ENCODE peak calls at places on chromosomes 2 and 18, in ten cellular contexts. One of them, this sample, is unnamed.

GRCh38 chr18:34709631-34710429 is at the start of gene DTNA:
- DNase-seq in tibial nerve: peak; percentile 36
- DNase-seq in left ventricle myocardium inferior: no peak
- DNase-seq in hepatocyte: peak; percentile 71
- DNase-seq in Peyer's patch: no peak
- DNase-seq in neural progenitor cell: peak; percentile 64
- DNase-seq in PC-3: peak; percentile 26
- DNase-seq in GM23248: peak; percentile 97
- DNase-seq in GM23338: peak; percentile 65
- DNase-seq in fibroblast of lung: peak; percentile 97
- DNase-seq in this sample: peak; percentile 4

GRCh38 chr2:86788172-86788571 is 2.5 kb downstream of the CD8A start:
- DNase-seq in left ventricle myocardium inferior: peak; percentile 63
- DNase-seq in tibial nerve: no peak
- DNase-seq in PC-3: no peak
- DNase-seq in GM23248: no peak
- DNase-seq in Peyer's patch: no peak
- DNase-seq in hepatocyte: no peak
- DNase-seq in neural progenitor cell: no peak
- DNase-seq in GM23338: no peak
- DNase-seq in fibroblast of lung: no peak
- DNase-seq in this sample: no peak

GRCh38 chr2:182593394-182593707 is 122.7 kb upstream of the DNAJC10 start:
- DNase-seq in GM23338: no peak
- DNase-seq in Peyer's patch: no peak
- DNase-seq in tibial nerve: no peak
- DNase-seq in left ventricle myocardium inferior: no peak
- DNase-seq in GM23248: peak; percentile 91
- DNase-seq in neural progenitor cell: no peak
- DNase-seq in hepatocyte: no peak
- DNase-seq in PC-3: peak; percentile 54
- DNase-seq in fibroblast of lung: peak; percentile 62
- DNase-seq in this sample: peak; percentile 60

GRCh38 chr2:149715005-149715592 is 127.5 kb upstream of the MMADHC start:
- DNase-seq in neural progenitor cell: peak; percentile 47
- DNase-seq in left ventricle myocardium inferior: no peak
- DNase-seq in Peyer's patch: no peak
- DNase-seq in GM23248: peak; percentile 68
- DNase-seq in hepatocyte: peak; percentile 39
- DNase-seq in PC-3: peak; percentile 74
- DNase-seq in tibial nerve: no peak
- DNase-seq in fibroblast of lung: peak; percentile 57
- DNase-seq in GM23338: peak; percentile 86
- DNase-seq in this sample: peak; percentile 19

GRCh38 chr18:75213610-75214009 is 3.0 kb downstream of the TSHZ1 start:
- DNase-seq in tibial nerve: no peak
- DNase-seq in neural progenitor cell: no peak
- DNase-seq in left ventricle myocardium inferior: no peak
- DNase-seq in GM23248: peak; percentile 51
- DNase-seq in Peyer's patch: no peak
- DNase-seq in fibroblast of lung: peak; percentile 65
- DNase-seq in GM23338: no peak
- DNase-seq in hepatocyte: no peak
- DNase-seq in PC-3: peak; percentile 46
- DNase-seq in this sample: no peak

GRCh38 chr2:99695856-99696255 is 206.0 kb upstream of the REV1 start:
- DNase-seq in neural progenitor cell: no peak
- DNase-seq in fibroblast of lung: no peak
- DNase-seq in GM23338: no peak
- DNase-seq in tibial nerve: no peak
- DNase-seq in left ventricle myocardium inferior: no peak
- DNase-seq in hepatocyte: no peak
- DNase-seq in GM23248: no peak
- DNase-seq in PC-3: no peak
- DNase-seq in Peyer's patch: no peak
- DNase-seq in this sample: no peak

GRCh38 chr2:203786912-203787311 is 80.5 kb downstream of the CD28 start:
- DNase-seq in GM23338: no peak
- DNase-seq in neural progenitor cell: no peak
- DNase-seq in tibial nerve: peak; percentile 30
- DNase-seq in left ventricle myocardium inferior: peak; percentile 29
- DNase-seq in PC-3: no peak
- DNase-seq in GM23248: peak; percentile 86
- DNase-seq in fibroblast of lung: peak; percentile 74
- DNase-seq in Peyer's patch: no peak
- DNase-seq in hepatocyte: no peak
- DNase-seq in this sample: no peak

GRCh38 chr18:54684786-54685185 is 93.7 kb downstream of the DYNAP start:
- DNase-seq in tibial nerve: no peak
- DNase-seq in Peyer's patch: no peak
- DNase-seq in PC-3: no peak
- DNase-seq in left ventricle myocardium inferior: peak; percentile 18
- DNase-seq in GM23338: peak; percentile 60
- DNase-seq in hepatocyte: peak; percentile 61
- DNase-seq in fibroblast of lung: no peak
- DNase-seq in neural progenitor cell: peak; percentile 64
- DNase-seq in GM23248: no peak
- DNase-seq in this sample: no peak

GRCh38 chr2:207674266-207674774 is 37.1 kb upstream of the CCNYL1 start:
- DNase-seq in GM23338: peak; percentile 57
- DNase-seq in PC-3: no peak
- DNase-seq in left ventricle myocardium inferior: no peak
- DNase-seq in hepatocyte: no peak
- DNase-seq in tibial nerve: no peak
- DNase-seq in fibroblast of lung: no peak
- DNase-seq in neural progenitor cell: no peak
- DNase-seq in Peyer's patch: no peak
- DNase-seq in GM23248: no peak
- DNase-seq in this sample: no peak

GRCh38 chr18:33696332-33697162 is 118.5 kb downstream of the ASXL3 start:
- DNase-seq in GM23338: no peak
- DNase-seq in PC-3: no peak
- DNase-seq in GM23248: no peak
- DNase-seq in Peyer's patch: no peak
- DNase-seq in neural progenitor cell: no peak
- DNase-seq in tibial nerve: no peak
- DNase-seq in left ventricle myocardium inferior: no peak
- DNase-seq in fibroblast of lung: no peak
- DNase-seq in hepatocyte: no peak
- DNase-seq in this sample: no peak

GRCh38 chr2:43003702-43004101 is 211.3 kb upstream of the HAAO start:
- DNase-seq in hepatocyte: no peak
- DNase-seq in tibial nerve: no peak
- DNase-seq in GM23338: no peak
- DNase-seq in Peyer's patch: no peak
- DNase-seq in left ventricle myocardium inferior: no peak
- DNase-seq in PC-3: no peak
- DNase-seq in neural progenitor cell: no peak
- DNase-seq in GM23248: no peak
- DNase-seq in fibroblast of lung: no peak
- DNase-seq in this sample: no peak

GRCh38 chr18:56431551-56431950 is 206.8 kb downstream of the TXNL1 start:
- DNase-seq in tibial nerve: no peak
- DNase-seq in left ventricle myocardium inferior: no peak
- DNase-seq in Peyer's patch: no peak
- DNase-seq in GM23248: no peak
- DNase-seq in GM23338: no peak
- DNase-seq in neural progenitor cell: no peak
- DNase-seq in hepatocyte: no peak
- DNase-seq in fibroblast of lung: no peak
- DNase-seq in PC-3: peak; percentile 96
- DNase-seq in this sample: peak; percentile 30

GRCh38 chr2:56589194-56589593 is 405.4 kb downstream of the CCDC85A start:
- DNase-seq in neural progenitor cell: no peak
- DNase-seq in PC-3: peak; percentile 22
- DNase-seq in hepatocyte: no peak
- DNase-seq in GM23248: no peak
- DNase-seq in fibroblast of lung: no peak
- DNase-seq in left ventricle myocardium inferior: no peak
- DNase-seq in tibial nerve: no peak
- DNase-seq in GM23338: no peak
- DNase-seq in Peyer's patch: no peak
- DNase-seq in this sample: no peak

GRCh38 chr2:54015809-54016703 is 45.3 kb upstream of the PSME4 start:
- DNase-seq in GM23338: no peak
- DNase-seq in left ventricle myocardium inferior: no peak
- DNase-seq in neural progenitor cell: no peak
- DNase-seq in fibroblast of lung: peak; percentile 80
- DNase-seq in Peyer's patch: no peak
- DNase-seq in tibial nerve: no peak
- DNase-seq in GM23248: peak; percentile 93
- DNase-seq in hepatocyte: peak; percentile 40
- DNase-seq in PC-3: peak; percentile 70
- DNase-seq in this sample: no peak

GRCh38 chr2:6986894-6987487 is 69.8 kb downstream of the RNF144A start:
- DNase-seq in tibial nerve: no peak
- DNase-seq in neural progenitor cell: no peak
- DNase-seq in left ventricle myocardium inferior: no peak
- DNase-seq in fibroblast of lung: no peak
- DNase-seq in PC-3: no peak
- DNase-seq in GM23248: no peak
- DNase-seq in Peyer's patch: no peak
- DNase-seq in GM23338: no peak
- DNase-seq in hepatocyte: no peak
- DNase-seq in this sample: no peak

DNA sequence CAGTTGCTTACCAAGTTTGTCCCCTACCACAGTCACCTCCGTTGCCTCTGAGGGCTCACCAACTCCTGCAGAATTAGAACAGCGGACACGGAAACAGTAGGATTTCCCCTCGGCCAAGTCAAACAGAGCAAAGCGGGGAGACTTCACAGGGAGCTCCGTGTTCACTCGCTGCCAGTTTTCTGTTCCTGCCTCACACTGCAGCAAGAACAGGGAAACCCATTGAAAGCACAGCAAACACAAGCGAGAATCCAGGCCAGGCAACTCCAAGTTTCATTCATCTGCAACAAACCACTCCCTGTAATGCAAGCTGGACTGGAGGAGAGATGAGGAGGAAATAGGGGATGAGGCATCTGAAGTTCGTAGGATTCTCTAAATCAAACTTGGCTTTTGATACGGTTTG is 84.2 kb downstream of the MYOM1 start:
- DNase-seq in GM23248: no peak
- DNase-seq in tibial nerve: no peak
- DNase-seq in fibroblast of lung: no peak
- DNase-seq in GM23338: no peak
- DNase-seq in hepatocyte: no peak
- DNase-seq in left ventricle myocardium inferior: no peak
- DNase-seq in Peyer's patch: no peak
- DNase-seq in PC-3: no peak
- DNase-seq in neural progenitor cell: no peak
- DNase-seq in this sample: no peak
- H3K27ac ChIP-seq in GM23248: no peak overlapping the region
- H3K27ac ChIP-seq in tibial nerve: no peak overlapping the region
- H3K27ac ChIP-seq in fibroblast of lung: no peak overlapping the region
- H3K27ac ChIP-seq in GM23338: no peak overlapping the region
- H3K27ac ChIP-seq in hepatocyte: no peak overlapping the region
- H3K27ac ChIP-seq in left ventricle myocardium inferior: peak overlapping the region; percentile 15
- H3K27ac ChIP-seq in Peyer's patch: no peak overlapping the region
- H3K27ac ChIP-seq in PC-3: no peak overlapping the region
- H3K27ac ChIP-seq in neural progenitor cell: no peak overlapping the region
- H3K27ac ChIP-seq in this sample: no peak overlapping the region

GRCh38 chr2:1745171-1746023 is 1.1 kb upstream of the PXDN start:
- DNase-seq in GM23338: no peak
- DNase-seq in Peyer's patch: peak; percentile 12
- DNase-seq in PC-3: no peak
- DNase-seq in fibroblast of lung: no peak
- DNase-seq in neural progenitor cell: no peak
- DNase-seq in left ventricle myocardium inferior: no peak
- DNase-seq in hepatocyte: no peak
- DNase-seq in GM23248: no peak
- DNase-seq in tibial nerve: no peak
- DNase-seq in this sample: no peak

GRCh38 chr2:1743396-1744150 is 742 bp downstream of the PXDN start:
- DNase-seq in neural progenitor cell: peak; percentile 83
- DNase-seq in fibroblast of lung: peak; percentile 74
- DNase-seq in GM23338: peak; percentile 71
- DNase-seq in tibial nerve: no peak
- DNase-seq in Peyer's patch: peak; percentile 5
- DNase-seq in hepatocyte: peak; percentile 68
- DNase-seq in left ventricle myocardium inferior: no peak
- DNase-seq in GM23248: peak; percentile 82
- DNase-seq in PC-3: peak; percentile 52
- DNase-seq in this sample: peak; percentile 31

GRCh38 chr2:1742680-1743395 is 1.5 kb downstream of the PXDN start:
- DNase-seq in left ventricle myocardium inferior: peak; percentile 79
- DNase-seq in Peyer's patch: peak; percentile 16
- DNase-seq in GM23338: peak; percentile 87
- DNase-seq in neural progenitor cell: peak; percentile 83
- DNase-seq in GM23248: peak; percentile 96
- DNase-seq in hepatocyte: peak; percentile 88
- DNase-seq in PC-3: peak; percentile 91
- DNase-seq in tibial nerve: peak; percentile 82
- DNase-seq in fibroblast of lung: peak; percentile 91
- DNase-seq in this sample: peak; percentile 90

GRCh38 chr2:1744151-1744445 is 217 bp downstream of the PXDN start:
- DNase-seq in tibial nerve: no peak
- DNase-seq in left ventricle myocardium inferior: no peak
- DNase-seq in fibroblast of lung: peak; percentile 47
- DNase-seq in GM23338: peak; percentile 67
- DNase-seq in PC-3: no peak
- DNase-seq in hepatocyte: no peak
- DNase-seq in Peyer's patch: peak; percentile 11
- DNase-seq in neural progenitor cell: peak; percentile 79
- DNase-seq in GM23248: no peak
- DNase-seq in this sample: no peak

GRCh38 chr2:1744446-1745170 is at the start of gene PXDN:
- DNase-seq in left ventricle myocardium inferior: peak; percentile 74
- DNase-seq in Peyer's patch: peak; percentile 13
- DNase-seq in GM23248: peak; percentile 86
- DNase-seq in tibial nerve: peak; percentile 35
- DNase-seq in PC-3: peak; percentile 67
- DNase-seq in GM23338: peak; percentile 72
- DNase-seq in fibroblast of lung: peak; percentile 83
- DNase-seq in hepatocyte: peak; percentile 80
- DNase-seq in neural progenitor cell: peak; percentile 76
- DNase-seq in this sample: peak; percentile 54
- H3K27ac ChIP-seq in left ventricle myocardium inferior: peak within 1 kb of the TSS; percentile 96
- H3K27ac ChIP-seq in Peyer's patch: peak within 1 kb of the TSS; percentile 84
- H3K27ac ChIP-seq in GM23248: peak within 1 kb of the TSS; percentile 98
- H3K27ac ChIP-seq in tibial nerve: peak within 1 kb of the TSS; percentile 88
- H3K27ac ChIP-seq in PC-3: peak within 1 kb of the TSS; percentile 98
- H3K27ac ChIP-seq in GM23338: peak within 1 kb of the TSS; percentile 92
- H3K27ac ChIP-seq in fibroblast of lung: peak within 1 kb of the TSS; percentile 92
- H3K27ac ChIP-seq in hepatocyte: peak within 1 kb of the TSS; percentile 98
- H3K27ac ChIP-seq in neural progenitor cell: peak within 1 kb of the TSS; percentile 53
- H3K27ac ChIP-seq in this sample: peak within 1 kb of the TSS; percentile 98

GRCh38 chr2:39515897-39516346 is 78.8 kb upstream of the MAP4K3 start:
- DNase-seq in Peyer's patch: no peak
- DNase-seq in tibial nerve: no peak
- DNase-seq in hepatocyte: no peak
- DNase-seq in neural progenitor cell: no peak
- DNase-seq in fibroblast of lung: no peak
- DNase-seq in GM23338: no peak
- DNase-seq in left ventricle myocardium inferior: no peak
- DNase-seq in GM23248: no peak
- DNase-seq in PC-3: no peak
- DNase-seq in this sample: no peak
- H3K27ac ChIP-seq in Peyer's patch: peak overlapping the region; percentile 57
- H3K27ac ChIP-seq in tibial nerve: no peak overlapping the region
- H3K27ac ChIP-seq in hepatocyte: no peak overlapping the region
- H3K27ac ChIP-seq in neural progenitor cell: no peak overlapping the region
- H3K27ac ChIP-seq in fibroblast of lung: no peak overlapping the region
- H3K27ac ChIP-seq in GM23338: peak overlapping the region; percentile 94
- H3K27ac ChIP-seq in left ventricle myocardium inferior: peak overlapping the region; percentile 85
- H3K27ac ChIP-seq in GM23248: no peak overlapping the region
- H3K27ac ChIP-seq in PC-3: no peak overlapping the region
- H3K27ac ChIP-seq in this sample: no peak overlapping the region

GRCh38 chr18:8831531-8831930 is 126.2 kb downstream of the MTCL1 start:
- DNase-seq in neural progenitor cell: no peak
- DNase-seq in tibial nerve: no peak
- DNase-seq in fibroblast of lung: no peak
- DNase-seq in hepatocyte: no peak
- DNase-seq in left ventricle myocardium inferior: no peak
- DNase-seq in PC-3: no peak
- DNase-seq in Peyer's patch: no peak
- DNase-seq in GM23248: no peak
- DNase-seq in GM23338: no peak
- DNase-seq in this sample: no peak
- H3K27ac ChIP-seq in neural progenitor cell: no peak overlapping the region
- H3K27ac ChIP-seq in tibial nerve: no peak overlapping the region
- H3K27ac ChIP-seq in fibroblast of lung: no peak overlapping the region
- H3K27ac ChIP-seq in hepatocyte: no peak overlapping the region
- H3K27ac ChIP-seq in left ventricle myocardium inferior: no peak overlapping the region
- H3K27ac ChIP-seq in PC-3: no peak overlapping the region
- H3K27ac ChIP-seq in Peyer's patch: no peak overlapping the region
- H3K27ac ChIP-seq in GM23248: no peak overlapping the region
- H3K27ac ChIP-seq in GM23338: no peak overlapping the region
- H3K27ac ChIP-seq in this sample: no peak overlapping the region